ENCODE peak calls at places on chromosomes 16 and 17, in eight cellular contexts. P, K, F, D, V, R, Y and L are unnamed samples.

GRCh38 chr17:16199093-16199492 is 16.2 kb downstream of the NCOR1 start:
- DNase-seq in K (no peak), F (no peak), P (no peak), Y (no peak), V (no peak), R (no peak), D (no peak), L (no peak)

GRCh38 chr16:30876867-30877266 is 17.0 kb downstream of the BCL7C start:
- DNase-seq in V (no peak), R (no peak), K (no peak), D (no peak), Y (no peak), P (no peak), F (no peak), L (no peak)

GRCh38 chr17:78313735-78314648 is 45.9 kb downstream of the SOCS3 start:
- DNase-seq in Y (no peak), R (peak; percentile 56), V (peak; percentile 88), F (peak; percentile 47), P (peak; percentile 85), D (peak; percentile 94), K (peak; percentile 87), L (peak; percentile 74)

GRCh38 chr17:13736915-13737314 is 135.2 kb upstream of the HS3ST3A1 start:
- DNase-seq in D (no peak), P (no peak), K (no peak), V (no peak), Y (no peak), F (no peak), R (no peak), L (no peak)

GRCh38 chr16:54318941-54319340 is 32.4 kb upstream of the IRX3 start:
- DNase-seq in K (peak; percentile 30), R (no peak), V (no peak), F (no peak), Y (no peak), P (no peak), D (no peak), L (no peak)

GRCh38 chr16:72783716-72784320 is 264.1 kb downstream of the ZFHX3 start:
- DNase-seq in D (no peak), Y (no peak), V (peak; percentile 32), R (no peak), P (no peak), K (peak; percentile 52), F (no peak), L (no peak)

GRCh38 chr16:75535901-75536300 is at the start of gene CHST5:
- DNase-seq in P (no peak), D (no peak), K (no peak), F (no peak), Y (no peak), R (no peak), V (no peak), L (no peak)

GRCh38 chr16:50960517-50961202 is 190.4 kb downstream of the SALL1 start:
- DNase-seq in P (peak; percentile 52), D (no peak), V (no peak), K (no peak), Y (no peak), F (no peak), R (no peak), L (no peak)

GRCh38 chr16:1125471-1125870 is 27.4 kb upstream of the CACNA1H start:
- DNase-seq in Y (no peak), R (peak; percentile 42), K (peak; percentile 4), D (peak; percentile 70), V (peak; percentile 44), P (no peak), F (no peak), L (no peak)

GRCh38 chr16:2091722-2092620 is 43.7 kb downstream of the PKD1 start:
- DNase-seq in Y (no peak), R (no peak), D (no peak), P (no peak), F (no peak), V (peak; percentile 39), K (no peak), L (no peak)

GRCh38 chr17:82817947-82818346 is 21.9 kb downstream of the ZNF750 start:
- DNase-seq in K (peak; percentile 16), R (no peak), F (no peak), P (no peak), D (no peak), V (no peak), Y (no peak), L (no peak)

GRCh38 chr17:20033410-20033809 is 24.3 kb downstream of the SPECC1 start:
- DNase-seq in P (no peak), F (no peak), R (no peak), Y (no peak), D (no peak), V (no peak), K (no peak), L (no peak)

GRCh38 chr17:41588126-41588810 is 1.6 kb upstream of the KRT14 start:
- DNase-seq in Y (peak; percentile 33), R (no peak), V (no peak), P (no peak), F (no peak), D (no peak), K (no peak), L (no peak)

GRCh38 chr16:88014954-88015805 is 63.9 kb downstream of the BANP start:
- DNase-seq in K (no peak), P (no peak), F (no peak), R (no peak), D (no peak), Y (no peak), V (no peak), L (no peak)

GRCh38 chr16:2752850-2753522 is 548 bp downstream of the SRRM2 start:
- DNase-seq in V (peak; percentile 90), P (peak; percentile 85), K (peak; percentile 72), D (peak; percentile 95), R (peak; percentile 68), F (no peak), Y (no peak), L (peak; percentile 47)

GRCh38 chr16:84340305-84341040 is 27.9 kb upstream of the ATP2C2 start:
- DNase-seq in P (no peak), R (no peak), F (no peak), V (no peak), D (no peak), Y (peak; percentile 51), K (no peak), L (no peak)

GRCh38 chr17:41538565-41538991 is 10.5 kb upstream of the KRT19 start:
- DNase-seq in K (no peak), V (no peak), D (no peak), F (no peak), P (no peak), Y (no peak), R (no peak), L (no peak)

GRCh38 chr17:81513669-81514484 is 1.3 kb upstream of the ACTG1 start:
- DNase-seq in Y (no peak), V (peak; percentile 75), P (peak; percentile 77), D (peak; percentile 76), K (peak; percentile 78), F (no peak), R (peak; percentile 52), L (no peak)

GRCh38 chr16:57958544-57958943 is 12.4 kb downstream of the CNGB1 start:
- DNase-seq in V (no peak), F (no peak), D (no peak), P (no peak), K (no peak), R (no peak), Y (no peak), L (no peak)

GRCh38 chr16:73058221-73058615 is 10.3 kb upstream of the ZFHX3 start:
- DNase-seq in Y (no peak), R (peak; percentile 37), V (peak; percentile 66), P (peak; percentile 51), K (no peak), F (no peak), D (peak; percentile 64), L (no peak)

GRCh38 chr17:58643147-58643546 is 48.7 kb downstream of the TEX14 start:
- DNase-seq in D (no peak), F (no peak), R (no peak), Y (no peak), K (peak; percentile 80), V (no peak), P (no peak), L (no peak)

GRCh38 chr17:45130640-45131293 is 1.5 kb downstream of the PLCD3 start:
- DNase-seq in D (no peak), Y (no peak), R (no peak), P (no peak), V (no peak), K (no peak), F (no peak), L (no peak)

GRCh38 chr16:2208308-2208707 is 2.4 kb downstream of the BRICD5 start:
- DNase-seq in V (no peak), P (no peak), D (no peak), F (no peak), K (no peak), Y (no peak), R (no peak), L (peak; percentile 29)

GRCh38 chr17:62920300-62920699 is 45.7 kb upstream of the TANC2 start:
- DNase-seq in P (no peak), V (no peak), D (no peak), Y (no peak), F (no peak), K (no peak), R (no peak), L (no peak)

GRCh38 chr17:58306131-58306951 is 22.3 kb downstream of the TSPOAP1 start:
- DNase-seq in V (no peak), P (peak; percentile 7), F (no peak), R (no peak), K (no peak), Y (no peak), D (no peak), L (no peak)

GRCh38 chr16:7492122-7492521 is 159.5 kb downstream of the RBFOX1 start:
- DNase-seq in V (no peak), P (no peak), D (peak; percentile 5), Y (no peak), R (no peak), F (no peak), K (no peak), L (no peak)

GRCh38 chr16:68113765-68114240 is 28.6 kb downstream of the NFATC3 start:
- DNase-seq in Y (no peak), D (no peak), F (no peak), P (no peak), K (no peak), R (no peak), V (no peak), L (no peak)

GRCh38 chr17:47733047-47733413 is at the start of gene TBX21:
- DNase-seq in Y (no peak), P (peak; percentile 70), V (peak; percentile 78), F (peak; percentile 86), R (peak; percentile 93), D (peak; percentile 92), K (no peak), L (peak; percentile 18)

GRCh38 chr16:52528393-52529080 is 18.4 kb downstream of the TOX3 start:
- DNase-seq in D (no peak), F (no peak), Y (no peak), V (no peak), P (no peak), R (no peak), K (no peak), L (no peak)

GRCh38 chr17:66351053-66351452 is 48.6 kb downstream of the PRKCA start:
- DNase-seq in Y (no peak), P (peak; percentile 37), K (no peak), F (no peak), V (peak; percentile 70), R (no peak), D (no peak), L (no peak)

GRCh38 chr17:50060951-50061712 is 5.2 kb downstream of the ITGA3 start:
- DNase-seq in R (no peak), F (no peak), P (peak; percentile 88), V (peak; percentile 43), Y (no peak), D (no peak), K (peak; percentile 48), L (no peak)

GRCh38 chr17:32007463-32008298 is 498 bp downstream of the LRRC37B start:
- DNase-seq in D (peak; percentile 35), Y (no peak), V (peak; percentile 43), R (peak; percentile 44), F (peak; percentile 20), K (peak; percentile 19), P (peak; percentile 27), L (no peak)

GRCh38 chr17:50163846-50164696 is 1.7 kb upstream of the SGCA start:
- DNase-seq in P (no peak), K (no peak), Y (no peak), F (no peak), D (peak; percentile 69), R (no peak), V (no peak), L (no peak)

GRCh38 chr17:34613064-34614019 is 34.0 kb downstream of the TMEM132E start:
- DNase-seq in F (no peak), P (no peak), K (no peak), R (no peak), V (peak; percentile 36), Y (no peak), D (peak; percentile 40), L (peak; percentile 75)